ENCODE peak calls at places on chromosomes 12 and 14, in ten cellular contexts. L is tibial nerve, C is Caki2, Z is right lobe of liver, F is fibroblast of villous mesenchyme, N is germinal center, M is cardiac muscle cell, O is HAP-1, W is nucleus accumbens, P is left ventricle myocardium inferior. H is an unnamed sample.

GRCh38 chr12:89709994-89710872 is 1.6 kb upstream of the ATP2B1 start:
- DNase-seq in M (no peak), L (peak), W (no peak), Z (peak), O (peak), N (no peak), F (no peak), P (peak), C (no peak), H (peak)

GRCh38 chr12:6614513-6615177 is 7.5 kb upstream of the CHD4 start:
- DNase-seq in L (no peak), M (no peak), W (no peak), C (no peak), P (no peak), Z (no peak), F (no peak), N (no peak), O (no peak), H (peak)

GRCh38 chr12:113424915-113425823 is 3.0 kb downstream of the SDSL start:
- DNase-seq in N (peak), P (peak), O (peak), M (peak), W (no peak), F (peak), C (peak), Z (no peak), L (no peak), H (peak)

GRCh38 chr14:27427796-27428195 is 830.0 kb upstream of the NOVA1 start:
- DNase-seq in Z (no peak), W (no peak), L (no peak), O (no peak), M (no peak), C (peak), P (no peak), F (no peak), N (no peak), H (no peak)

GRCh38 chr14:22982477-22983245 is at the start of gene AJUBA:
- DNase-seq in O (peak), N (peak), F (peak), P (peak), C (peak), W (peak), M (peak), L (peak), Z (peak), H (peak)

GRCh38 chr12:2300168-2300567 is 247.4 kb downstream of the CACNA1C start:
- DNase-seq in F (no peak), N (no peak), M (no peak), L (no peak), P (no peak), Z (no peak), C (no peak), O (no peak), W (no peak), H (no peak)

GRCh38 chr12:79688376-79689040 is 2.3 kb downstream of the PAWR start:
- DNase-seq in F (no peak), N (peak), L (no peak), O (no peak), C (peak), Z (no peak), P (no peak), M (no peak), W (no peak), H (no peak)

GRCh38 chr12:50699940-50700339 is 64.0 kb upstream of the ATF1 start:
- DNase-seq in P (no peak), M (no peak), N (no peak), W (no peak), L (no peak), O (no peak), Z (no peak), C (no peak), F (no peak), H (no peak)

GRCh38 chr12:16593546-16593945 is 12.4 kb downstream of the LMO3 start:
- DNase-seq in C (no peak), N (no peak), M (no peak), F (no peak), L (no peak), Z (no peak), W (no peak), O (no peak), P (no peak), H (no peak)

GRCh38 chr12:31906581-31907286 is 52.5 kb upstream of the RESF1 start:
- DNase-seq in L (no peak), M (no peak), W (no peak), F (no peak), O (no peak), C (no peak), N (peak), P (no peak), Z (no peak), H (no peak)

GRCh38 chr12:39417916-39418315 is 25.0 kb downstream of the KIF21A start:
- DNase-seq in M (no peak), L (no peak), O (no peak), P (no peak), F (no peak), N (no peak), C (no peak), W (no peak), Z (no peak), H (no peak)

GRCh38 chr12:82299617-82300016 is 58.6 kb downstream of the CCDC59 start:
- DNase-seq in Z (no peak), P (no peak), M (peak), O (peak), F (peak), W (no peak), N (no peak), C (peak), L (no peak), H (no peak)

GRCh38 chr12:57658890-57659289 is 25.9 kb upstream of the B4GALNT1 start:
- DNase-seq in N (no peak), M (no peak), L (no peak), P (no peak), W (no peak), O (no peak), F (no peak), C (no peak), Z (no peak), H (no peak)

GRCh38 chr12:115964214-115964613 is 313.3 kb downstream of the MED13L start:
- DNase-seq in L (no peak), C (no peak), N (no peak), F (no peak), M (no peak), O (no peak), W (no peak), P (no peak), Z (no peak), H (no peak)

GRCh38 chr14:102711946-102712345 is 65.3 kb upstream of the TRAF3 start:
- DNase-seq in M (no peak), Z (no peak), F (no peak), C (no peak), P (no peak), O (no peak), N (no peak), L (no peak), W (no peak), H (no peak)

GRCh38 chr12:42094277-42094676 is 50.4 kb downstream of the GXYLT1 start:
- DNase-seq in N (no peak), W (no peak), P (no peak), M (no peak), Z (no peak), L (no peak), C (peak), F (peak), O (no peak), H (no peak)

GRCh38 chr14:45810152-45810872 is 557.3 kb upstream of the MIS18BP1 start:
- DNase-seq in L (no peak), Z (no peak), M (peak), N (no peak), P (no peak), W (no peak), C (no peak), O (no peak), F (no peak), H (no peak)

GRCh38 chr14:44507183-44507582 is at the start of gene FSCB:
- DNase-seq in P (no peak), Z (no peak), F (no peak), N (no peak), W (no peak), M (no peak), C (no peak), O (no peak), L (no peak), H (no peak)

GRCh38 chr14:54208751-54209150 is 188.1 kb upstream of the CDKN3 start:
- DNase-seq in Z (no peak), L (no peak), N (no peak), F (no peak), P (no peak), W (no peak), M (no peak), O (no peak), C (no peak), H (no peak)

GRCh38 chr14:51093371-51094281 is 1.3 kb downstream of the TRIM9 start:
- DNase-seq in M (peak), W (peak), L (no peak), P (peak), F (no peak), C (peak), N (peak), Z (peak), O (peak), H (peak)

GRCh38 chr12:32548691-32549412 is 130.2 kb upstream of the DNM1L start:
- DNase-seq in Z (no peak), F (peak), M (no peak), L (peak), O (no peak), P (no peak), N (no peak), C (no peak), W (no peak), H (no peak)

GRCh38 chr12:24561882-24562760 is 386.8 kb downstream of the BCAT1 start:
- DNase-seq in M (peak), C (peak), F (peak), O (peak), N (peak), L (peak), Z (peak), W (no peak), P (peak), H (peak)

GRCh38 chr14:41051801-41052200 is 554.9 kb upstream of the LRFN5 start:
- DNase-seq in L (no peak), W (no peak), F (no peak), Z (no peak), M (no peak), N (no peak), O (no peak), C (peak), P (no peak), H (no peak)

GRCh38 chr12:7100239-7100638 is 8.0 kb upstream of the C1R start:
- DNase-seq in F (no peak), C (no peak), P (no peak), O (no peak), N (peak), L (no peak), M (no peak), W (no peak), Z (no peak), H (no peak)

GRCh38 chr14:69879175-69880047 is at the start of gene SMOC1:
- DNase-seq in M (peak), P (no peak), L (no peak), W (peak), N (peak), C (peak), O (peak), Z (peak), F (no peak), H (peak)

GRCh38 chr14:21476526-21476924 is 234 bp downstream of the RAB2B start:
- DNase-seq in L (peak), Z (peak), W (peak), F (peak), M (no peak), C (no peak), P (peak), O (no peak), N (peak), H (peak)

GRCh38 chr12:28082101-28082500 is 108.2 kb upstream of the CCDC91 start:
- DNase-seq in Z (no peak), F (no peak), P (no peak), L (no peak), C (no peak), M (no peak), W (no peak), O (no peak), N (no peak), H (no peak)

GRCh38 chr12:106149096-106149784 is 10.5 kb upstream of the NUAK1 start:
- DNase-seq in Z (no peak), O (peak), N (no peak), P (no peak), C (no peak), L (no peak), M (peak), F (peak), W (no peak), H (no peak)

GRCh38 chr12:52026267-52026666 is 19.5 kb downstream of the TAMALIN start:
- DNase-seq in O (no peak), L (no peak), F (no peak), N (no peak), C (no peak), P (no peak), W (no peak), Z (no peak), M (peak), H (no peak)

GRCh38 chr14:70660967-70661871 is 19.5 kb downstream of the TTC9 start:
- DNase-seq in W (no peak), Z (no peak), M (no peak), F (no peak), C (no peak), O (no peak), P (no peak), N (peak), L (no peak), H (no peak)

GRCh38 chr14:41609704-41610183 is 3.1 kb downstream of the LRFN5 start:
- DNase-seq in C (no peak), F (peak), Z (peak), L (no peak), M (peak), N (no peak), P (peak), O (peak), W (peak), H (peak)

GRCh38 chr12:80829767-80830166 is 108.0 kb downstream of the LIN7A start:
- DNase-seq in C (no peak), N (no peak), P (no peak), Z (no peak), F (peak), M (no peak), O (no peak), W (no peak), L (no peak), H (no peak)

GRCh38 chr14:94021001-94021400 is 5.1 kb upstream of the OTUB2 start:
- DNase-seq in O (no peak), P (no peak), M (no peak), W (no peak), C (peak), Z (no peak), L (no peak), F (no peak), N (no peak), H (no peak)

GRCh38 chr14:104745431-104745830 is 7.5 kb upstream of the SIVA1 start:
- DNase-seq in L (no peak), M (no peak), F (no peak), Z (no peak), O (no peak), N (no peak), P (no peak), C (no peak), W (no peak), H (no peak)

GRCh38 chr12:23281295-23281694 is 656.3 kb downstream of the ETNK1 start:
- DNase-seq in O (no peak), C (no peak), M (no peak), L (no peak), P (no peak), W (no peak), F (no peak), Z (no peak), N (no peak), H (no peak)

GRCh38 chr14:69374235-69374634 is 23.9 kb downstream of the ERH start:
- DNase-seq in F (no peak), N (no peak), M (no peak), Z (no peak), C (no peak), W (no peak), P (no peak), L (no peak), O (no peak), H (no peak)